ENCODE peak calls at places on chromosomes 13 and 19, in nine cellular contexts. T, N, V, K, M, G, U, J and I are unnamed samples. For H3K27me3, the result is how much of the 10 kb centered on the place peaks cover.

GRCh38 chr13:59269476-59269875 is 894.3 kb downstream of the DIAPH3 start:
- DNase-seq in T (no peak), N (no peak), V (no peak), K (peak), M (no peak), G (no peak), U (no peak), J (no peak), I (no peak)

GRCh38 chr13:27907139-27907787 is 12.5 kb upstream of the PDX1 start:
- DNase-seq in T (no peak), N (no peak), V (no peak), K (no peak), M (no peak), G (no peak), U (no peak), J (no peak), I (no peak)

GRCh38 chr19:58569943-58570670 is 3.0 kb downstream of the MZF1 start:
- DNase-seq in T (no peak), N (no peak), V (peak), K (no peak), M (peak), G (no peak), U (peak), J (peak), I (peak)

GRCh38 chr13:95181586-95181985 is 119.7 kb downstream of the ABCC4 start:
- DNase-seq in T (no peak), N (no peak), V (no peak), K (no peak), M (no peak), G (no peak), U (no peak), J (no peak), I (no peak)

GRCh38 chr19:495440-496332 is 600 bp upstream of the MADCAM1 start:
- DNase-seq in T (no peak), N (no peak), V (peak), K (peak), M (peak), G (no peak), U (no peak), J (no peak), I (no peak)

GRCh38 chr13:92719868-92720267 is 506.7 kb upstream of the GPC6 start:
- DNase-seq in T (no peak), N (no peak), V (no peak), K (no peak), M (no peak), G (no peak), U (no peak), J (no peak), I (no peak)

GRCh38 chr19:44725251-44725650 is 23.3 kb upstream of the BCL3 start:
- DNase-seq in T (no peak), N (no peak), V (peak), K (no peak), M (no peak), G (no peak), U (peak), J (no peak), I (no peak)

GRCh38 chr13:52845766-52846566 is 2.5 kb downstream of the PCDH8 start:
- DNase-seq in T (no peak), N (no peak), V (no peak), K (no peak), M (no peak), G (no peak), U (peak), J (no peak), I (no peak)

GRCh38 chr13:90801621-90802020 is 545.9 kb upstream of the MIR17HG start:
- DNase-seq in T (no peak), N (no peak), V (no peak), K (no peak), M (no peak), G (no peak), U (no peak), J (no peak), I (no peak)

GRCh38 chr19:41753159-41753558 is 2.2 kb upstream of the CEACAM6 start:
- DNase-seq in T (peak), N (no peak), V (peak), K (no peak), M (no peak), G (no peak), U (peak), J (peak), I (no peak)

GRCh38 chr13:27830010-27830409 is 37.7 kb downstream of the GSX1 start:
- DNase-seq in T (no peak), N (no peak), V (peak), K (no peak), M (peak), G (no peak), U (peak), J (peak), I (no peak)

GRCh38 chr13:33123066-33123940 is 107.1 kb downstream of the KL start:
- DNase-seq in T (no peak), N (no peak), V (peak), K (peak), M (no peak), G (peak), U (no peak), J (peak), I (no peak)

GRCh38 chr19:58097349-58097748 is 682 bp downstream of the ZSCAN18 start:
- DNase-seq in T (no peak), N (no peak), V (no peak), K (no peak), M (no peak), G (no peak), U (no peak), J (no peak), I (no peak)

GRCh38 chr13:43939149-43939548 is 59.4 kb downstream of the LACC1 start:
- DNase-seq in T (no peak), N (no peak), V (no peak), K (no peak), M (no peak), G (no peak), U (no peak), J (no peak), I (no peak)

GRCh38 chr13:78491978-78492377 is 111.4 kb downstream of the POU4F1 start:
- DNase-seq in T (no peak), N (no peak), V (no peak), K (no peak), M (no peak), G (no peak), U (no peak), J (no peak), I (no peak)

GRCh38 chr19:37361994-37362393 is 8.9 kb upstream of the ZNF527 start:
- DNase-seq in T (no peak), N (no peak), V (no peak), K (peak), M (no peak), G (no peak), U (no peak), J (no peak), I (no peak)

GRCh38 chr19:58107778-58108545 is 9.9 kb upstream of the ZSCAN18 start:
- DNase-seq in T (no peak), N (no peak), V (no peak), K (no peak), M (no peak), G (no peak), U (no peak), J (no peak), I (no peak)

GRCh38 chr19:48842744-48843162 is 6.5 kb upstream of the HSD17B14 start:
- DNase-seq in T (no peak), N (no peak), V (no peak), K (peak), M (peak), G (no peak), U (peak), J (no peak), I (peak)

GRCh38 chr13:24148414-24149305 is 11.9 kb upstream of the SPATA13 start:
- DNase-seq in T (peak), N (no peak), V (no peak), K (peak), M (no peak), G (no peak), U (peak), J (peak), I (no peak)

GRCh38 chr19:35742121-35742724 is at the start of gene IGFLR1:
- DNase-seq in T (no peak), N (no peak), V (no peak), K (no peak), M (no peak), G (no peak), U (peak), J (no peak), I (no peak)

GRCh38 chr19:45008554-45008953 is 7.3 kb downstream of the RELB start:
- DNase-seq in T (no peak), N (no peak), V (no peak), K (no peak), M (no peak), G (no peak), U (peak), J (no peak), I (no peak)

GRCh38 chr13:107553838-107554237 is 661.5 kb downstream of the LIG4 start:
- DNase-seq in T (no peak), N (no peak), V (no peak), K (peak), M (no peak), G (no peak), U (no peak), J (no peak), I (no peak)

GRCh38 chr13:26051231-26052135 is at the start of gene SHISA2:
- DNase-seq in T (no peak), N (no peak), V (peak), K (peak), M (no peak), G (no peak), U (no peak), J (peak), I (no peak)

GRCh38 chr13:33761744-33762143 is 56.2 kb upstream of the RFC3 start:
- DNase-seq in T (no peak), N (no peak), V (no peak), K (no peak), M (no peak), G (no peak), U (no peak), J (peak), I (no peak)

GRCh38 chr13:99363949-99364348 is 56.8 kb upstream of the GPR183 start:
- DNase-seq in T (no peak), N (no peak), V (no peak), K (no peak), M (no peak), G (no peak), U (no peak), J (no peak), I (no peak)

GRCh38 chr13:99360696-99361095 is 53.5 kb upstream of the GPR183 start:
- DNase-seq in T (no peak), N (no peak), V (no peak), K (no peak), M (no peak), G (no peak), U (no peak), J (no peak), I (no peak)

GRCh38 chr13:99362362-99362761 is 55.2 kb upstream of the GPR183 start:
- DNase-seq in T (no peak), N (no peak), V (no peak), K (no peak), M (no peak), G (no peak), U (no peak), J (no peak), I (no peak)

GRCh38 chr13:99361197-99361596 is 54.0 kb upstream of the GPR183 start:
- DNase-seq in T (no peak), N (no peak), V (no peak), K (no peak), M (no peak), G (no peak), U (no peak), J (no peak), I (no peak)

GRCh38 chr13:99363391-99363790 is 56.2 kb upstream of the GPR183 start:
- DNase-seq in T (no peak), N (no peak), V (no peak), K (no peak), M (no peak), G (no peak), U (no peak), J (no peak), I (no peak)
- TF ChIP-seq POLR2A in T (no peak), N (no peak), V (no peak), K (no peak), M (no peak), G (no peak), U (no peak), J (no peak), I (no peak)

GRCh38 chr19:7885818-7886217 is 2.5 kb upstream of the LRRC8E start:
- DNase-seq in T (no peak), N (no peak), V (no peak), K (no peak), M (no peak), G (no peak), U (no peak), J (no peak), I (no peak)
- H3K27me3 ChIP-seq in T (under half), N (under half), V (under half), K (under half), M (under half), G (under half), U (under half), J (under half), I (under half)

GRCh38 chr19:14700711-14701110 is 10.9 kb downstream of the ZNF333 start:
- DNase-seq in T (no peak), N (no peak), V (no peak), K (no peak), M (no peak), G (no peak), U (no peak), J (no peak), I (no peak)

GRCh38 chr19:14699641-14700040 is 9.8 kb downstream of the ZNF333 start:
- DNase-seq in T (no peak), N (no peak), V (no peak), K (no peak), M (no peak), G (no peak), U (no peak), J (no peak), I (no peak)

GRCh38 chr19:14704450-14704849 is 14.6 kb downstream of the ZNF333 start:
- DNase-seq in T (no peak), N (no peak), V (no peak), K (no peak), M (no peak), G (no peak), U (no peak), J (no peak), I (no peak)

DNA sequence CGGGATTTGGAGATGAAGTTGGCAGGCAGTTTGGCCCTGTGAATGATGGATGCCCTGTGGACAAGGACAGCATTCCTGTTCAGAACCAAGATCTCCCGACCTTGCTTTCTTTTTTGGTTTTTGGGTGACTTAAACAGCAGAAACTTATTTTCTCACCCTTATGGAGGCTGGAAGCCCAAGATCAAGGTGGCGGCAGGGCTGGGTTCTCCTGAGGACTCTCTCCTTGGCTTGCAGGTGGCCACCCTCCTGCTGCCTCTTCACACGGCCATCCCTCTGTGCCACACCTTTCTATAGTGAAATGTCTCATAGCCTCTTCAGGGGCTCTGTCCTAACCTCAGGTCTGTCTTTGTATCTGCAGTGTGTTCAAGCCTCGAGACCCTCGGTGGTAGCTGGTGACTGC is 14.0 kb downstream of the ZNF333 start:
- DNase-seq in T (no peak), N (no peak), V (no peak), K (no peak), M (no peak), G (no peak), U (no peak), J (peak), I (no peak)
- TF ChIP-seq CTCF in T (no peak), N (no peak), V (no peak), K (no peak), M (no peak), G (no peak), U (no peak), J (no peak), I (no peak)

GRCh38 chr19:39533003-39533512 is 406 bp upstream of the EID2B start:
- DNase-seq in T (no peak), N (no peak), V (no peak), K (no peak), M (no peak), G (no peak), U (no peak), J (no peak), I (no peak)

GRCh38 chr19:39533791-39534190 is 1.1 kb upstream of the EID2B start:
- DNase-seq in T (no peak), N (no peak), V (no peak), K (no peak), M (no peak), G (no peak), U (no peak), J (no peak), I (no peak)

GRCh38 chr19:39531834-39532232 is 819 bp downstream of the EID2B start:
- DNase-seq in T (no peak), N (no peak), V (no peak), K (no peak), M (no peak), G (no peak), U (no peak), J (no peak), I (no peak)

GRCh38 chr19:39532233-39533002 is at the start of gene EID2B:
- DNase-seq in T (peak), N (peak), V (peak), K (peak), M (peak), G (peak), U (peak), J (peak), I (peak)
- TF ChIP-seq POLR2A in T (no peak), N (no peak), V (no peak), K (peak), M (peak), G (peak), U (peak), J (peak), I (peak)

DNA sequence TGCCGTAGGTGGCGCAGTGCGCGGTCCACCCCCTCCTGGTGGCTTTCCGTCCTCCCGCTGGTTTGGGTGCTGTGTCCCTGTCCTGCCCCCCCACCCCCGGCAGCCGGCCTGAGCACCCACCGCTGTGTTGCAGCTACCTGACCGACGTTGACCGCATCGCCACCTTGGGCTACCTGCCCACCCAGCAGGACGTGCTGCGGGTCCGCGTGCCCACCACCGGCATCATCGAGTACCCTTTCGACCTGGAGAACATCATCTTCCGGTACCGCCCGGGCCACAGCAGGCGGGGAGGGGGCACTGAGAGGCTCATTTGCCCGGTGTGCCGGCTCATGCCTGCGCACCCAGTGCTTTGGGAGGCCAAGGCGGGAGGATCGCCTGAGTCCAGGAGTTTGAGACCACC is 20.6 kb downstream of the GNA11 start:
- DNase-seq in T (no peak), N (no peak), V (no peak), K (no peak), M (no peak), G (no peak), U (no peak), J (no peak), I (no peak)
- H3K27me3 ChIP-seq in T (under half), N (under half), V (under half), K (under half), M (under half), G (under half), U (under half), J (under half), I (under half)

GRCh38 chr13:98771838-98772611 is 19.6 kb upstream of the SLC15A1 start:
- DNase-seq in T (no peak), N (no peak), V (no peak), K (no peak), M (no peak), G (no peak), U (no peak), J (no peak), I (no peak)

GRCh38 chr13:98775386-98775785 is 22.9 kb upstream of the SLC15A1 start:
- DNase-seq in T (no peak), N (no peak), V (no peak), K (no peak), M (no peak), G (no peak), U (no peak), J (no peak), I (no peak)

GRCh38 chr13:98774776-98775175 is 22.3 kb upstream of the SLC15A1 start:
- DNase-seq in T (no peak), N (no peak), V (no peak), K (no peak), M (no peak), G (no peak), U (no peak), J (no peak), I (no peak)

GRCh38 chr13:98773921-98774320 is 21.4 kb upstream of the SLC15A1 start:
- DNase-seq in T (no peak), N (no peak), V (no peak), K (no peak), M (peak), G (no peak), U (no peak), J (no peak), I (no peak)

DNA sequence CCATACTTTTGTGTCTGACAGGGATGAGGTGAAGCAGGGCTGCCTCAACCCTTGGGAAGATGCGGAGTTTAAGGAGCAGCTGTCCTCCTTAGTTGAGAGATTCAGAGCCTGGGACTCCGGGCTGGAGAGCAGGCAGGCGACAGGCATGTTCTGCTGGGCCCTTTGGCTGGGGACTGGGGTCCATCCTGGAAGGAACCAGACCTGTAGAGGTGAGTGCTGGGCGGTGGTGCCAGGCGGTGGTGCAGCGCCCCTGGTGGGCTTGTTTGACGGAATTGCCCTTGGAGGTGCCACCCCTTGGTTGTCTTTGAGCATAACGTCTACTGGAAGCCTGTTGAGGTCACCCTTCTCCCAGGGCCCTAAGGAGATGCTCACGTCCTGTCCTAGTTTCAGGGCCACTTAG is 20.6 kb upstream of the SLC15A1 start:
- DNase-seq in T (no peak), N (no peak), V (no peak), K (no peak), M (no peak), G (no peak), U (no peak), J (no peak), I (no peak)
- TF ChIP-seq CTCF in T (no peak), N (no peak), V (no peak), K (no peak), M (no peak), G (no peak), U (no peak), J (no peak), I (no peak)

GRCh38 chr13:112752711-112753541 is 63.1 kb downstream of the ATP11A start:
- DNase-seq in T (no peak), N (no peak), V (no peak), K (no peak), M (no peak), G (no peak), U (no peak), J (no peak), I (peak)
- TF ChIP-seq POLR2A in T (no peak), N (no peak), V (no peak), K (no peak), M (no peak), G (no peak), U (no peak), J (no peak), I (no peak)

DNA sequence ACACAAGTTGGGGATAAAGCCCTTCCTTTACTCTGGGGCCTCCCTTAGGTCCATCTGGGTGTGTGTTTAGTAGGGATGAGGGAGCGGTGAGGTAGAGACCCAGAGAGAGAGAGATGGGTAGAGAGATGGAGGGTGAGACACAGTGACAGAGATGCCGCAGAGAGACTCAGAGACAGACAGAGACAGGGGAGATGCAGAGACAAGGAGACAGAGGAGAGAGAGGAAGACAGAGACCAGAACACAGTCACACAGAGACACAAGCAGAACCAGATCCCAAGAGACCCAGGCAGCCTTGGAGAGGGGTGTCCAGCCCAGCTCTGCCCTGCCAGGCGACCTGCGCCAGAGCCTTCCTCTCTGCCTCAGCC is 2.4 kb downstream of the KLK1 start:
- DNase-seq in T (no peak), N (no peak), V (no peak), K (no peak), M (no peak), G (no peak), U (no peak), J (no peak), I (no peak)
- H3K27me3 ChIP-seq in T (under half), N (under half), V (under half), K (under half), M (under half), G (under half), U (half or more), J (under half), I (under half)

DNA sequence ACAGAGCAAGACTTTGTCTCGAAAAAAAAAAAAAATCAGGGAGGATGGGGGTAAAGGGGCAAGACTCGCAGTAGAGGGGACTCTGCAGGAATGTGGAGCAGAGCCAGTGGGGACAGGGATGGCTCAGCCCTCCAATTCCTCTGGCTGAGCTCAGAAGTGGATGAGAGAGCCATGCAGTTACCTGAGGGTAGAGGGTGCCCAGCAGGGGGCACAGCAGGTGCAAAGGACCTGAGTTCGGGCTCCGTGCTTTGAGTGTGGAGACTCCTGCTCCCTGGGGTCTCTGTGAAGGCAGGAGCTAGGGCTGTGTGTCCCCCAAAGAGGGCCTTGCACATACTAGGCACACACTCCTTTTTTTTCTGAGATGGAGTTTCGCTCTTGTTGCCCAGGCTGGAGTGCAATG is 7.7 kb downstream of the DOCK6 start:
- DNase-seq in T (no peak), N (no peak), V (no peak), K (no peak), M (no peak), G (no peak), U (no peak), J (no peak), I (no peak)
- TF ChIP-seq CTCF in T (no peak), N (no peak), V (peak), K (no peak), M (no peak), G (no peak), U (peak), J (no peak), I (no peak)